ENCODE peak calls at places on chromosomes 11 and 22, in eight cellular contexts. Q, W, Y, L, F, S, V and X are unnamed samples.

GRCh38 chr22:37218771-37219411 is 6.6 kb upstream of the SSTR3 start:
- DNase-seq in S (no peak), Q (no peak), F (no peak), V (no peak), L (no peak), W (no peak), Y (no peak), X (no peak)

GRCh38 chr11:109421981-109422590 is at the start of gene C11orf87:
- DNase-seq in F (no peak), L (no peak), Y (no peak), S (no peak), V (peak; percentile 17), Q (no peak), W (no peak), X (no peak)

GRCh38 chr11:119148855-119149370 is at the start of gene ABCG4:
- DNase-seq in L (no peak), F (no peak), S (no peak), W (peak; percentile 82), Y (peak; percentile 24), V (peak; percentile 33), Q (peak; percentile 7), X (no peak)

GRCh38 chr22:37175414-37176144 is 12.5 kb downstream of the C1QTNF6 start:
- DNase-seq in W (peak; percentile 69), L (no peak), Q (no peak), V (no peak), S (peak; percentile 46), Y (no peak), F (no peak), X (no peak)

GRCh38 chr11:120324932-120325810 is at the start of gene TLCD5:
- DNase-seq in L (peak; percentile 46), Q (no peak), S (no peak), Y (peak; percentile 73), V (peak; percentile 76), F (peak; percentile 49), W (peak; percentile 91), X (no peak)

GRCh38 chr11:112962854-112963367 is 1.7 kb downstream of the NCAM1 start:
- DNase-seq in W (peak; percentile 86), Q (no peak), L (peak; percentile 37), V (peak; percentile 65), F (no peak), Y (peak; percentile 79), S (peak; percentile 48), X (no peak)

GRCh38 chr11:70029115-70029830 is 48.8 kb upstream of the ANO1 start:
- DNase-seq in Y (peak; percentile 8), V (no peak), Q (no peak), L (no peak), W (no peak), F (no peak), S (peak; percentile 92), X (no peak)

GRCh38 chr11:10309163-10310093 is 4.6 kb downstream of the ADM start:
- DNase-seq in W (peak; percentile 87), S (peak; percentile 88), Y (peak; percentile 89), F (peak; percentile 80), L (peak; percentile 92), V (no peak), Q (peak; percentile 64), X (no peak)

GRCh38 chr11:59898652-59899051 is 20.1 kb downstream of the OOSP3 start:
- DNase-seq in Y (no peak), V (no peak), W (no peak), S (no peak), Q (no peak), L (no peak), F (no peak), X (no peak)

GRCh38 chr11:15660496-15660895 is 545.8 kb downstream of the INSC start:
- DNase-seq in F (no peak), S (no peak), L (no peak), V (no peak), Q (no peak), W (no peak), Y (no peak), X (no peak)

GRCh38 chr22:31212783-31213626 is 907 bp downstream of the LIMK2 start:
- DNase-seq in F (no peak), V (no peak), L (no peak), S (no peak), Y (no peak), Q (no peak), W (no peak), X (no peak)

GRCh38 chr11:36105743-36106581 is 162.1 kb downstream of the LDLRAD3 start:
- DNase-seq in F (no peak), W (no peak), Y (no peak), V (no peak), Q (no peak), L (no peak), S (no peak), X (no peak)

GRCh38 chr22:36734171-36735058 is 30.9 kb upstream of the CACNG2 start:
- DNase-seq in W (no peak), S (peak; percentile 25), Q (no peak), Y (no peak), V (no peak), F (no peak), L (no peak), X (no peak)

GRCh38 chr11:107017433-107018227 is 646 bp downstream of the GUCY1A2 start:
- DNase-seq in V (peak; percentile 61), Y (peak; percentile 49), F (peak; percentile 21), W (peak; percentile 79), L (peak; percentile 27), S (peak; percentile 42), Q (peak; percentile 20), X (no peak)

GRCh38 chr11:3856856-3857553 is 1.5 kb downstream of the STIM1 start:
- DNase-seq in Y (no peak), W (no peak), L (no peak), F (no peak), Q (no peak), S (no peak), V (no peak), X (no peak)
- H3K27ac ChIP-seq in Y (peak overlapping the region; percentile 93), W (peak overlapping the region; percentile 17), L (no peak overlapping the region), F (no peak overlapping the region), Q (no peak overlapping the region), S (peak overlapping the region; percentile 99), V (no peak overlapping the region), X (no peak overlapping the region)

GRCh38 chr11:65611758-65612603 is 2.0 kb downstream of the MAP3K11 start:
- DNase-seq in V (no peak), F (no peak), S (no peak), L (no peak), Q (no peak), W (no peak), Y (no peak), X (no peak)

GRCh38 chr11:65609236-65609635 is 4.8 kb downstream of the MAP3K11 start:
- DNase-seq in Y (no peak), L (no peak), W (no peak), Q (no peak), F (no peak), S (no peak), V (no peak), X (no peak)

GRCh38 chr11:65607614-65608426 is 6.2 kb downstream of the MAP3K11 start:
- DNase-seq in Y (no peak), Q (no peak), L (no peak), S (no peak), V (no peak), W (no peak), F (no peak), X (no peak)

GRCh38 chr11:65611028-65611757 is 2.8 kb downstream of the MAP3K11 start:
- DNase-seq in V (no peak), F (no peak), L (no peak), Y (no peak), W (no peak), Q (no peak), S (no peak), X (no peak)

GRCh38 chr11:65609711-65610110 is 4.3 kb downstream of the MAP3K11 start:
- DNase-seq in V (no peak), F (no peak), Y (no peak), L (no peak), Q (no peak), S (no peak), W (no peak), X (no peak)
- H3K27ac ChIP-seq in V (no peak overlapping the region), F (no peak overlapping the region), Y (no peak overlapping the region), L (no peak overlapping the region), Q (peak overlapping the region; percentile 93), S (no peak overlapping the region), W (no peak overlapping the region), X (no peak overlapping the region)

GRCh38 chr11:44870615-44871176 is 80.0 kb downstream of the TP53I11 start:
- DNase-seq in W (no peak), Q (no peak), Y (no peak), S (no peak), F (no peak), L (no peak), V (no peak), X (no peak)

GRCh38 chr11:44866301-44866700 is 84.4 kb downstream of the TP53I11 start:
- DNase-seq in W (no peak), V (no peak), F (no peak), Y (no peak), L (no peak), S (no peak), Q (no peak), X (no peak)

GRCh38 chr11:44870142-44870541 is 80.5 kb downstream of the TP53I11 start:
- DNase-seq in S (no peak), V (no peak), Y (no peak), Q (no peak), F (no peak), W (no peak), L (no peak), X (no peak)

GRCh38 chr11:44868021-44868420 is 82.7 kb downstream of the TP53I11 start:
- DNase-seq in Q (no peak), V (no peak), L (no peak), S (no peak), F (no peak), Y (no peak), W (no peak), X (no peak)

DNA sequence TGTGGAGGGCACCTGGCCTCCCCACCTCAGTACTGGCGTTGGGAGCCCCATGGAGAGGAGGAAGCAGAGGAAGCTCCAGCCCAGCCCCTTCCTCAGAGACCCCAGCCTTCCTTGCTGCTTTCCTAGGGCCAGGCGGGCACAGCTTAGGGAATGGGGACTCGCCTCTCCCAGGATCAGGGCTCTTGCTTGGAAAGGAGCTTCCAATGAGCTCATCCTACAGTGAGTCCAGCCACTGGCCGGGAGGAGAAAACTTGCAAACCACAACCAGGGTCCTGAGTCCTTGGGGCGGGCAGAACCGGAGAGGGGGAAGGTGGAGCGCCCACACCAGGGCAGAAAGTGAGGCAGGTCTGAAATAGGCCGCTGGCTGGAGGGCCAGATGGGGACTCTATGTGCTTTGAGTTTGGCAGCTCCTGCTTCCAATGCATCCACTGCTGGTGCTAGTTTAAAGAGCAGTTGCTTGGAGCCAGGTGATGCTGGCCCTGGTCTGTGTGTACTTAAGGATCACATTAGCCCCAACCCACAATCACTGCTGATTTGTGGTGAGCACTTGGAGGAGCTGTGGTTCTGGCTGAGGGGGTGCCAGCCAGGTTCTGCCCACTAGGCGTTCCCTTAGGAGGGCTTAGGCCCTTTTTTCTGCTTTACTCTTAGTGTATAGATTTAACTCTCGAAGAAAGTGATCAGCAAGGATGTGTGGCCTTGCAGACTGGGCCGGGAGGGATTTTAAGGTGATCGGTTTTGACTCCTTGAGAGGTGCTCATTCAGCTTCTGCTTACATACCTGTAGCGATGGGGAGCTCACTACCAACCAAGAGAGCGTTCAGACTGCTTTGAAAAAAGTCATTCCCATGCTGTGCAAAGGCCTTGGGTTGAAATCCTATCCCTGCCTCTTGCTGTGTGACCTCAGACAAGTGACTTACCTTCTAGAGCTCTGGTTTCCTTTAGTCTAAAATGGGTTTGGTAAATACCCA is 81.9 kb downstream of the TP53I11 start:
- DNase-seq in Q (no peak), S (no peak), L (no peak), W (no peak), V (no peak), Y (no peak), F (no peak), X (no peak)
- H3K27ac ChIP-seq in Q (no peak overlapping the region), S (no peak overlapping the region), L (peak overlapping the region; percentile 7), W (no peak overlapping the region), V (no peak overlapping the region), Y (no peak overlapping the region), F (no peak overlapping the region), X (no peak overlapping the region)

GRCh38 chr11:102850973-102851745 is 7.8 kb upstream of the MMP3 start:
- DNase-seq in V (no peak), S (no peak), Q (peak; percentile 67), Y (no peak), F (no peak), L (no peak), W (no peak), X (peak; percentile 63)
- H3K27ac ChIP-seq in V (no peak overlapping the region), S (no peak overlapping the region), Q (no peak overlapping the region), Y (no peak overlapping the region), F (no peak overlapping the region), L (no peak overlapping the region), W (no peak overlapping the region), X (no peak overlapping the region)